ENCODE peak calls at places on chromosomes 7 and 10, in four cellular contexts. P is trophoblast cell, A is NCI-H1105, M is GM23248. Y is an unnamed sample.

GRCh38 chr7:29878081-29878688 is 71.9 kb downstream of the WIPF3 start:
- DNase-seq in P (peak; percentile 66), A (no peak), M (peak; percentile 67), Y (peak; percentile 6)

GRCh38 chr10:104120061-104120460 is 1.9 kb upstream of the SFR1 start:
- DNase-seq in M (peak; percentile 20), A (no peak), P (peak; percentile 74), Y (no peak)

GRCh38 chr10:47047577-47048532 is 136.6 kb downstream of the PTPN20 start:
- DNase-seq in P (peak; percentile 93), M (peak; percentile 77), A (peak; percentile 53), Y (peak; percentile 81)

GRCh38 chr7:66521675-66522074 is 107.0 kb upstream of the KCTD7 start:
- DNase-seq in M (no peak), A (no peak), P (no peak), Y (no peak)

GRCh38 chr10:97898429-97898828 is 48.8 kb downstream of the GOLGA7B start:
- DNase-seq in A (no peak), P (no peak), M (no peak), Y (no peak)

GRCh38 chr10:102384606-102385429 is 10.7 kb upstream of the NFKB2 start:
- DNase-seq in P (peak; percentile 50), M (peak; percentile 42), A (no peak), Y (no peak)

GRCh38 chr7:94012748-94013147 is 8.6 kb upstream of the BET1 start:
- DNase-seq in M (peak; percentile 17), P (peak; percentile 5), A (no peak), Y (no peak)

GRCh38 chr7:71746004-71746403 is 614.1 kb downstream of the GALNT17 start:
- DNase-seq in P (no peak), A (no peak), M (no peak), Y (no peak)

GRCh38 chr10:71912431-71912830 is 51.8 kb upstream of the CHST3 start:
- DNase-seq in P (no peak), M (peak; percentile 51), A (no peak), Y (no peak)

GRCh38 chr7:76303057-76303828 is 770 bp downstream of the HSPB1 start:
- DNase-seq in P (peak; percentile 83), A (no peak), M (peak; percentile 96), Y (peak; percentile 76)

GRCh38 chr7:99677013-99677412 is 2.8 kb downstream of the CYP3A5 start:
- DNase-seq in P (no peak), M (peak; percentile 15), A (no peak), Y (no peak)